ENCODE peak calls at places on chromosomes 13 and 19, in seven cellular contexts. B is BJ; F is activated naive CD8-positive, alpha-beta T cell treated with anti-CD3 and anti-CD28 coated beads, Interleukin-2, amount 50 U/mL, for 24 hours; M is NCI-H345; G is GM03348; E is GOT3; O is foreskin fibroblast. H is an unnamed sample.

GRCh38 chr13:109146912-109147624 is 517.7 kb downstream of the MYO16 start:
- DNase-seq in F (no peak), M (no peak), B (peak), O (peak), G (peak), E (no peak), H (peak)

GRCh38 chr19:16113727-16114126 is 2.0 kb downstream of the RAB8A start:
- DNase-seq in O (no peak), E (no peak), M (no peak), G (no peak), F (no peak), B (no peak), H (no peak)

GRCh38 chr19:29609636-29610035 is 3.6 kb downstream of the POP4 start:
- DNase-seq in F (no peak), M (no peak), O (no peak), B (no peak), E (no peak), G (no peak), H (no peak)

GRCh38 chr19:47226426-47227346 is 4.3 kb downstream of the BBC3 start:
- DNase-seq in F (peak), O (peak), M (peak), B (peak), G (peak), E (no peak), H (peak)

GRCh38 chr13:97967948-97968347 is 14.5 kb downstream of the IPO5 start:
- DNase-seq in G (no peak), M (no peak), E (no peak), B (no peak), O (no peak), F (no peak), H (no peak)

GRCh38 chr13:108283110-108283509 is 13.6 kb downstream of the TNFSF13B start:
- DNase-seq in B (no peak), G (peak), E (no peak), F (no peak), O (no peak), M (no peak), H (no peak)

GRCh38 chr13:104181526-104182231 is 1115.5 kb upstream of the SLC10A2 start:
- DNase-seq in B (no peak), M (no peak), O (no peak), E (no peak), F (no peak), G (no peak), H (no peak)

GRCh38 chr13:100063906-100064305 is 25.0 kb upstream of the PCCA start:
- DNase-seq in E (no peak), G (no peak), B (no peak), F (no peak), O (no peak), M (no peak), H (no peak)

GRCh38 chr13:21573920-21574712 is 29.9 kb downstream of the MICU2 start:
- DNase-seq in M (no peak), F (no peak), B (no peak), E (no peak), G (no peak), O (no peak), H (no peak)

H was measured in GM23248.